ENCODE peak calls at places on chromosome 4, in four cellular contexts. V is GM23338, G is small intestine, F is K562. K is an unnamed sample.

GRCh38 chr4:6539009-6539764 is 35.8 kb upstream of the MAN2B2 start:
- DNase-seq in F (no peak), V (no peak), G (peak), K (no peak)

GRCh38 chr4:22099896-22100295 is 151.3 kb upstream of the KCNIP4 start:
- DNase-seq in V (no peak), F (no peak), G (no peak), K (peak)

GRCh38 chr4:56552273-56552672 is 46.7 kb downstream of the ARL9 start:
- DNase-seq in G (no peak), F (no peak), V (no peak), K (no peak)

GRCh38 chr4:8323947-8324555 is 54.5 kb downstream of the HTRA3 start:
- DNase-seq in F (no peak), V (no peak), G (no peak), K (no peak)

GRCh38 chr4:41814565-41814964 is 66.0 kb upstream of the PHOX2B start:
- DNase-seq in F (no peak), G (no peak), V (peak), K (peak)

GRCh38 chr4:10184501-10184938 is 67.9 kb upstream of the WDR1 start:
- DNase-seq in G (no peak), F (no peak), V (no peak), K (no peak)

GRCh38 chr4:155639674-155640529 is 26.7 kb upstream of the GUCY1A1 start:
- DNase-seq in G (no peak), F (no peak), V (no peak), K (no peak)

GRCh38 chr4:99863804-99864203 is 30.4 kb downstream of the LAMTOR3 start:
- DNase-seq in F (no peak), V (no peak), G (no peak), K (peak)

GRCh38 chr4:7973545-7973981 is 33.9 kb upstream of the AFAP1 start:
- DNase-seq in V (no peak), F (no peak), G (no peak), K (peak)

GRCh38 chr4:140688711-140689598 is 67.2 kb downstream of the TBC1D9 start:
- DNase-seq in V (no peak), G (no peak), F (no peak), K (no peak)

GRCh38 chr4:128349921-128350320 is 62.3 kb upstream of the PGRMC2 start:
- DNase-seq in V (no peak), F (no peak), G (no peak), K (peak)

GRCh38 chr4:83679692-83680091 is 143.8 kb downstream of the GPAT3 start:
- DNase-seq in G (no peak), F (no peak), V (no peak), K (no peak)

GRCh38 chr4:119795986-119796578 is 167.5 kb upstream of the PDE5A start:
- DNase-seq in G (peak), F (no peak), V (no peak), K (no peak)

GRCh38 chr4:75494563-75494962 is 19.6 kb downstream of the RCHY1 start:
- DNase-seq in V (no peak), F (no peak), G (no peak), K (peak)

GRCh38 chr4:19971829-19972228 is 279.9 kb upstream of the SLIT2 start:
- DNase-seq in G (no peak), F (no peak), V (peak), K (peak)

GRCh38 chr4:71184195-71184781 is 154.5 kb upstream of the SLC4A4 start:
- DNase-seq in G (peak), F (peak), V (peak), K (peak)

GRCh38 chr4:131370846-131371245 is 1778.2 kb upstream of the PCDH10 start:
- DNase-seq in F (no peak), V (no peak), G (peak), K (no peak)

GRCh38 chr4:103718993-103719319 is 829 bp downstream of the TACR3 start:
- DNase-seq in F (no peak), V (peak), G (no peak), K (no peak)

GRCh38 chr4:88619973-88620372 is 27.7 kb downstream of the HERC3 start:
- DNase-seq in F (no peak), G (no peak), V (no peak), K (no peak)

GRCh38 chr4:6449746-6450369 is 22.6 kb downstream of the PPP2R2C start:
- DNase-seq in F (no peak), G (no peak), V (no peak), K (no peak)

GRCh38 chr4:81912420-81912819 is 440.7 kb upstream of the RASGEF1B start:
- DNase-seq in V (no peak), F (no peak), G (no peak), K (no peak)

GRCh38 chr4:170226288-170226687 is 136.5 kb upstream of the AADAT start:
- DNase-seq in F (no peak), V (peak), G (no peak), K (no peak)

DNA sequence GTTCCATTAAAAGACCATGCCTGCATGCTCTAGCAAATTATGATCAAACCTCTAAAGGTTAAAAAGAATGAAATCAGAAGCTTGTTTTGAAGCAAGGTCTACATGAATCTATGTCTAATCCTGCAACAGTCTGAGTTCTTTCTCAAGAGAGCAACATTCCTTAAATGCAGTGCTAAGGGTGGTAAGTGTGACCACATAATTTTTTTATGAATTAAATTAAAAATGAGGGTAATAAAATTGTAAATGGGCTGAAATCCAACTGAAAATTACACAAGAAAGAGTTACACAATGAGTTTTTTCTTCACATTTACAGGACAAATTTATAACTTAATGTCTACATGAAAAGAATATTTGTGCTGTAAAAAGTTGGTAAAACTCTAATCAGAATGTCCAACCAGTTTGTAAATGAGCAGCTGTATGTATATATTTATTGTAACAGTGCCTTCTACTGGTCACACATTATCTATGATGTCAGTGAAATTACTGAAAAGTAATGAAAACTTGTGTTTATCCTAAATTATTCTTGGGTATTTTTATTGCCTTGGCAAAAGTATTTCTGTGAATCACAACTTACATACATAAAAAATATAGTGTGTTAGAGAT is 336.3 kb upstream of the PITX2 start:
- DNase-seq in V (no peak), G (peak), F (no peak), K (no peak)
- H3K4me3 ChIP-seq in V (no peak), G (no peak), F (no peak), K (no peak)

DNA sequence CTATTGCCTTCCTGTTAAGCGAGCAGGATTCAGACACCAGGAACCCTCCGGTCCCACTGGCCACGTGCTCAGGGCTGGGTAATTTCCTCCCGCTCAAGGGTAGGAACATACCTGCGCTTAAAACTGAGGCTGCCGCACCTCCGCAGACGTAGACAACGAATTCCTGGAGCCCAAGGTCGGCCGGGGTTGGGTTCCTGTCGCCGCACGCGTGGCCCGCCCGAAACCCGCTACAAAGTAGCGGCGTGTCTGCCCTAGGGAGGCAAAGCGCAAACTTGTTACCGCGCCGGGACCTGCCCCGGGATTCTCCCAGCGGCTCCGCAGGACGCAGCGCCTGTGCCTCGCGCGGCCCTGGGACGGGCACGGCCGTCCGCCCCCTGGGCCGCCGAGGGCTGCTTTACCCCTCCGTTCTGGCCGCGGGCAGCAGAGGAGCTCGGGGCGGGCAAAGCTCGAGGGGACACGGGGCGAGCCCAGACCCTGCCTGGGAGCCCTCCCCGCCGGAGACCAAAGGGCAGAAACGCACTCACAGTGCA is 341 bp downstream of the ERVMER34-1 start:
- DNase-seq in F (no peak), G (peak), V (peak), K (no peak)
- H3K4me3 ChIP-seq in F (no peak), G (peak), V (peak), K (peak)

GRCh38 chr4:185015108-185015507 is 3.2 kb upstream of the HELT start:
- DNase-seq in G (no peak), V (no peak), F (no peak), K (no peak)

GRCh38 chr4:185016101-185016940 is 2.0 kb upstream of the HELT start:
- DNase-seq in G (no peak), V (peak), F (no peak), K (no peak)

GRCh38 chr4:185017964-185018772 is at the start of gene HELT:
- DNase-seq in V (peak), F (no peak), G (no peak), K (no peak)

GRCh38 chr4:185018834-185019450 is 652 bp downstream of the HELT start:
- DNase-seq in F (no peak), G (no peak), V (peak), K (no peak)

GRCh38 chr4:185016946-185017797 is 1.1 kb upstream of the HELT start:
- DNase-seq in F (no peak), G (no peak), V (peak), K (no peak)
- H3K4me3 ChIP-seq in F (no peak), G (no peak), V (peak), K (no peak)

GRCh38 chr4:153517159-153517558 is 51.0 kb downstream of the TMEM131L start:
- DNase-seq in V (no peak), F (no peak), G (no peak), K (no peak)
- H3K4me3 ChIP-seq in V (no peak), F (no peak), G (no peak), K (no peak)